ENCODE peak calls at places on chromosomes 5 and 9, in five cellular contexts. F, Q, E, U and D are unnamed samples.

GRCh38 chr5:138955013-138955660 is 80.0 kb upstream of the LRRTM2 start:
- DNase-seq in F (no peak), Q (peak), E (no peak), U (no peak), D (no peak)

GRCh38 chr9:84667571-84668203 is 1.8 kb upstream of the NTRK2 start:
- DNase-seq in F (peak), Q (no peak), E (no peak), U (no peak), D (peak)

GRCh38 chr9:104177003-104177611 is 83.0 kb downstream of the SMC2 start:
- DNase-seq in F (no peak), Q (no peak), E (no peak), U (peak), D (no peak)

GRCh38 chr5:89343666-89344065 is 460.7 kb upstream of the MEF2C start:
- DNase-seq in F (no peak), Q (no peak), E (no peak), U (no peak), D (peak)

GRCh38 chr9:123129411-123129810 is 95.9 kb downstream of the GPR21 start:
- DNase-seq in F (no peak), Q (no peak), E (no peak), U (no peak), D (no peak)

GRCh38 chr9:37512439-37512838 is 26.7 kb downstream of the POLR1E start:
- DNase-seq in F (no peak), Q (no peak), E (peak), U (no peak), D (no peak)

GRCh38 chr5:126544087-126544740 is 50.8 kb downstream of the ALDH7A1 start:
- DNase-seq in F (peak), Q (no peak), E (no peak), U (peak), D (no peak)

GRCh38 chr5:81750308-81751008 is 439 bp downstream of the SSBP2 start:
- DNase-seq in F (no peak), Q (no peak), E (no peak), U (no peak), D (no peak)

GRCh38 chr9:81530407-81530810 is 158.9 kb downstream of the TLE1 start:
- DNase-seq in F (no peak), Q (no peak), E (no peak), U (no peak), D (no peak)

GRCh38 chr5:44646016-44646415 is 162.7 kb upstream of the MRPS30 start:
- DNase-seq in F (no peak), Q (no peak), E (no peak), U (no peak), D (no peak)

GRCh38 chr5:80654054-80654390 is 430 bp upstream of the MSH3 start:
- DNase-seq in F (no peak), Q (no peak), E (peak), U (peak), D (no peak)

GRCh38 chr5:31408814-31409213 is 123.1 kb downstream of the DROSHA start:
- DNase-seq in F (no peak), Q (no peak), E (no peak), U (peak), D (peak)

GRCh38 chr5:151885138-151885908 is 39.3 kb downstream of the GLRA1 start:
- DNase-seq in F (no peak), Q (no peak), E (no peak), U (no peak), D (no peak)

GRCh38 chr5:175378444-175379028 is 65.4 kb downstream of the DRD1 start:
- DNase-seq in F (no peak), Q (no peak), E (no peak), U (peak), D (peak)

GRCh38 chr9:134895849-134896833 is 15.5 kb downstream of the FCN2 start:
- DNase-seq in F (no peak), Q (no peak), E (no peak), U (peak), D (peak)

GRCh38 chr5:133944263-133945230 is 23.9 kb downstream of the C5orf15 start:
- DNase-seq in F (peak), Q (no peak), E (no peak), U (peak), D (peak)

GRCh38 chr5:3201941-3202340 is 393.7 kb upstream of the IRX1 start:
- DNase-seq in F (no peak), Q (no peak), E (no peak), U (no peak), D (no peak)

GRCh38 chr9:111720170-111720569 is 58.8 kb downstream of the GNG10 start:
- DNase-seq in F (no peak), Q (no peak), E (no peak), U (no peak), D (no peak)